ENCODE peak calls at places on chromosomes 7 and 10, in nine cellular contexts. D is brain microvascular endothelial cell, A is ascending aorta, T is psoas muscle, W is left ventricle myocardium inferior, B is HCT116, M is AG09309, O is uterus, Y is hepatocyte. J is an unnamed sample.

GRCh38 chr10:16777473-16778370 is 39.5 kb downstream of the RSU1 start:
- DNase-seq in D (peak), A (no peak), T (no peak), W (no peak), B (peak), M (peak), O (peak), Y (peak), J (no peak)

GRCh38 chr7:19575909-19576557 is 132.8 kb downstream of the POLR1F start:
- DNase-seq in D (no peak), A (no peak), T (no peak), W (no peak), B (no peak), M (no peak), O (no peak), Y (no peak), J (no peak)

GRCh38 chr10:93550634-93551033 is 15.8 kb upstream of the FFAR4 start:
- DNase-seq in D (no peak), A (no peak), T (no peak), W (no peak), B (no peak), M (no peak), O (no peak), Y (no peak), J (no peak)

GRCh38 chr10:73054286-73054685 is 42.4 kb downstream of the P4HA1 start:
- DNase-seq in D (no peak), A (no peak), T (no peak), W (no peak), B (no peak), M (no peak), O (no peak), Y (no peak), J (no peak)

GRCh38 chr10:103954543-103954942 is 12.4 kb upstream of the SLK start:
- DNase-seq in D (no peak), A (no peak), T (no peak), W (no peak), B (no peak), M (no peak), O (no peak), Y (no peak), J (no peak)

GRCh38 chr10:110834622-110835219 is 37.0 kb upstream of the PDCD4 start:
- DNase-seq in D (no peak), A (peak), T (no peak), W (no peak), B (no peak), M (no peak), O (peak), Y (peak), J (no peak)

GRCh38 chr10:122165914-122166313 is 105.2 kb upstream of the BTBD16 start:
- DNase-seq in D (no peak), A (no peak), T (no peak), W (no peak), B (no peak), M (no peak), O (no peak), Y (no peak), J (no peak)

GRCh38 chr10:73934074-73934473 is 23.1 kb downstream of the PLAU start:
- DNase-seq in D (no peak), A (no peak), T (no peak), W (no peak), B (no peak), M (no peak), O (no peak), Y (no peak), J (no peak)

GRCh38 chr10:108862691-108863350 is 1060.5 kb downstream of the XPNPEP1 start:
- DNase-seq in D (no peak), A (no peak), T (no peak), W (no peak), B (no peak), M (no peak), O (no peak), Y (no peak), J (no peak)

GRCh38 chr7:2504818-2505375 is 14.7 kb upstream of the LFNG start:
- DNase-seq in D (no peak), A (no peak), T (no peak), W (no peak), B (no peak), M (no peak), O (no peak), Y (no peak), J (no peak)

GRCh38 chr10:95655571-95656290 is 780 bp downstream of the ALDH18A1 start:
- DNase-seq in D (peak), A (no peak), T (no peak), W (no peak), B (no peak), M (no peak), O (no peak), Y (peak), J (no peak)

DNA sequence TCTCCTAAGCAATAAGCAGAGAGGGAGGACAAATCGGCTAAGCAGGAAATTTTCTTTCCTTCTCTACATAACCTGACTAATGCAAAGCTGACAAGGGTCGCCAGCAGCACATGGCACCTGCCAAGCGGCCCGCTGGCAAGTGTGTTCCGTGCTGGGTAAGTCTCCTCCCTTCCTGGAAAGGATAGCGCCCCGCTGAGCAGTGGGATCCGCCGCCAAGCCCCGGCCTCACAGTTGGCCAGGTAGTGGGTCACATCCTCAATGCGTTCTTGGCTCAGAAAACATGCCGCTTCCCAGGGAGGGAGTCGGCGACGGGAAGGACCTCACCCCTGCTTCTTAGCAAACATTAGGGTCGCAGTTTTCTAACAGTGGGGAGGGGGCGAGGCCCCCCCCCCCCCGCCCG is 488.9 kb upstream of the NUPR2 start:
- DNase-seq in D (no peak), A (no peak), T (no peak), W (no peak), B (no peak), M (no peak), O (no peak), Y (no peak), J (no peak)
- TF ChIP-seq CTCF in D (no peak), A (no peak), T (no peak), W (no peak), B (no peak), M (no peak), O (no peak), Y (no peak), J (no peak)

GRCh38 chr10:78876449-78876848 is 192.3 kb upstream of the ZMIZ1 start:
- DNase-seq in D (no peak), A (no peak), T (no peak), W (no peak), B (no peak), M (no peak), O (no peak), Y (no peak), J (no peak)

GRCh38 chr10:78879621-78880020 is 189.1 kb upstream of the ZMIZ1 start:
- DNase-seq in D (no peak), A (no peak), T (no peak), W (no peak), B (no peak), M (no peak), O (no peak), Y (no peak), J (no peak)

GRCh38 chr10:78875331-78875877 is 193.4 kb upstream of the ZMIZ1 start:
- DNase-seq in D (no peak), A (no peak), T (no peak), W (no peak), B (no peak), M (no peak), O (no peak), Y (no peak), J (no peak)

GRCh38 chr10:78871796-78872195 is 197.0 kb upstream of the ZMIZ1 start:
- DNase-seq in D (no peak), A (no peak), T (no peak), W (no peak), B (no peak), M (no peak), O (no peak), Y (no peak), J (no peak)

GRCh38 chr10:78875932-78876331 is 192.8 kb upstream of the ZMIZ1 start:
- DNase-seq in D (no peak), A (no peak), T (no peak), W (no peak), B (no peak), M (no peak), O (no peak), Y (no peak), J (no peak)
- H3K4me3 ChIP-seq in D (no peak), A (no peak), T (no peak), W (no peak), B (no peak), M (no peak), O (no peak), Y (no peak), J (no peak)

GRCh38 chr10:15439381-15439837 is 68.3 kb upstream of the FAM171A1 start:
- DNase-seq in D (peak), A (no peak), T (no peak), W (peak), B (no peak), M (no peak), O (peak), Y (peak), J (no peak)
- TF ChIP-seq CTCF in D (peak), A (peak), T (peak), W (peak), B (peak), M (peak), O (peak), Y (peak), J (peak)

DNA sequence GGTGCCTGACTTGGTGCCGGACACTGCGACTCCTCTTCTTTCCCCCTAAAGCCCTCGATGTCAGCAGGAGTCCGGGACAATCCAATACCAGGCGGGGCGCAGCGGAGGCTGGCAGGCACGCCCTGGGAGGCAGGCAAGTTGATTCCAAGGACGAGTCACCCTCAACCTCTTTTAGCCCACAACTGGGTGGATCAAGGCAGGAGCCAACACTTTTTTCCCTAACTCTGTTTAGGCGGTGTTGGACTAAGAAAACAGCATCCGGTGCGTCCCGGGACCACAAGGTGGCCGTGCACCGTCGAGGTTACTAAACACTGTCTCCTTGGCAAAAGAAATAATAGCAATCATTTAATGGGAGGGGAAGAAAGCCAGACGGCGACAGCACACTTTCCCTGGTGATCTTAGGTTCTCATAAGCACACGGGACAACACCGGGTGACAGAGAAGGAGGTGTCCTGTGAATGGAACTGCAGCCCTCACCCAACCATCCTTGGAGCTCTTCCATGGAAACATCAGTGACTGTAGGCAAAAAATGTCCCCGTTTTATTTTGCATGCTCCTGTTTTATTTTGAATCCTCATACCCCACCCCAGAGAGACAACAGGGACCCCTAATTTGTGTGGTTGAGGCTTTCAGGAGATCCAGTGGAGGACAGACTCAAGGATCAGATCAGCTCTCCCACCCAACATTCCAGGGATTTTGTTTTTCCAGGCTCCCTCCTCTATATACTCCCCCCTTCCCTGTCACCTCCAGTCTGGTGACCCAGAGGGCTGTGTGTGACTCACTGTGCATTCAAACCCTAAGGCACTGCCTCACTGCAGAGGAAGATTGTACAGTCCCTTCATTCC is 1.3 kb upstream of the CALCR start:
- DNase-seq in D (no peak), A (no peak), T (no peak), W (no peak), B (no peak), M (no peak), O (no peak), Y (no peak), J (no peak)
- H3K4me3 ChIP-seq in D (peak), A (peak), T (peak), W (no peak), B (peak), M (no peak), O (no peak), Y (no peak), J (no peak)

DNA sequence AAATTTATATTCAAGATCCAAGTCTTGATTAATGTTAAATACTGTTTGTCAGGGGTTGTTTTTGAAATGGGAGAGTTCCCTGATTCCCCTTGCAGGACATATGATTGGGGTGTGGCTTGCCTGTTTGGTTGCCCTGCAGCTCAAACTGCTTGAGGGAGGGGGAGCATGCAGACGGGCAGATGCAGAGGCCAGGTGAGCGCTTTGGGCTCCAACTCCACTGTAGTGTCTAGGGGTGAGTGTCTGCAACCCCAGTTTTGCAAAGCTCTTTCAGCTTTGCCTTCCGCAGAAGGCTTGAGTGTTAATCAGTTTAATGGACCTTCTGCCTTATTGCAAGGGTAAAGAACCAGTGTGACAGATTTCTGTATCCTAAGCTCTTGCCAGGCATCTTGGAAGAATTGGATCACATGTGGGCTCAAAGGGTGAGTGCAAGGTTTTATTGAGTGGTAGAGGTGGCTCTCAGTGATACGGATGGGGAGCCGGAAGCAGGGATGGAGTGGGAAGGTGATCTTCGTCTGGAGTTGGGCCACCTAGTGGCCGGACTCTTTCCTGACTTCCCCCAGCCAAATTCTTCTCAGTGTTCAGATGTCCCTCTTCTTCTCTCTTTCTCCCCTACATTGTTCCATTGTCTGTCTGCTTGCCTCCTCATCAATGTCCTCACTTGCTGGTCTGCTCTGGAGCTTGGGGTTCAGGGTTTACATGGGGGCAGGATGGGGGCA is 479.7 kb downstream of the ATRNL1 start:
- DNase-seq in D (no peak), A (no peak), T (no peak), W (no peak), B (peak), M (no peak), O (no peak), Y (peak), J (no peak)
- TF ChIP-seq CTCF in D (peak), A (no peak), T (no peak), W (no peak), B (peak), M (no peak), O (no peak), Y (no peak), J (peak)

J was measured in AG04449.